ENCODE peak calls at places on chromosome 4, in four cellular contexts. C is K562, J is GM12878, E is WTC11. O is an unnamed sample.
A peak's percentile ranks its signal among the peaks of the same experiment; 100 is the strongest.

GRCh38 chr4:78781925-78782324 is 5.8 kb downstream of the BMP2K start:
- DNase-seq in C (no peak), J (no peak), E (no peak), O (no peak)

GRCh38 chr4:76943790-76944189 is 5.8 kb upstream of the SEPTIN11 start:
- DNase-seq in C (no peak), J (no peak), E (no peak), O (no peak)

GRCh38 chr4:73777612-73778011 is 37.2 kb downstream of the CXCL8 start:
- DNase-seq in C (no peak), J (no peak), E (no peak), O (no peak)

GRCh38 chr4:6893449-6894085 is 16.1 kb upstream of the TBC1D14 start:
- DNase-seq in C (no peak), J (no peak), E (no peak), O (no peak)

GRCh38 chr4:15130441-15130840 is 128.2 kb downstream of the CPEB2 start:
- DNase-seq in C (no peak), J (no peak), E (no peak), O (no peak)

GRCh38 chr4:190015538-190016368 is 11.3 kb downstream of the FRG2 start:
- DNase-seq in C (no peak), J (no peak), E (no peak), O (peak; percentile 9)

GRCh38 chr4:76401654-76402053 is 19.3 kb downstream of the CCDC158 start:
- DNase-seq in C (no peak), J (no peak), E (no peak), O (no peak)

GRCh38 chr4:156829194-156829593 is 142.4 kb downstream of the PDGFC start:
- DNase-seq in C (no peak), J (no peak), E (no peak), O (no peak)

DNA sequence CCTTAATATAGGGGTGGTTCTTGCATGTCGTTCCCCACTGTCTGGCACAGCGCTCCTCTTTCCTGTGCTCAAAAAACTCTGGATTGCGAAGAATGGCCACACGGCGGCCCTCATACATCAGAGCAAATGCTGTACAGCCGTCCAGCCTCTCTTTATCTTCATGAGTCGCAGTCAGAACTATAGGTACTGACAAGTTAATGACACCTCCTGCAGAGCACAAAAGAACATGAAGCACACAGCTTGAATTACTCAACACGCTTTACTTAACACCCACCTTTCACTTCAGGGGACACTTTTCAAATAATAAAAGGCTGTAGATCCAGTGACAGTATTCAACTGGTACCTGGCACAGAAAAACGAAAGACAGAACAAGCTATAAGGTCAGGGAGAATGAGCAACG is 65.3 kb downstream of the PAPSS1 start:
- DNase-seq in C (no peak), J (no peak), E (peak; percentile 13), O (no peak)
- TF ChIP-seq USF1 in C (no peak), J (no peak), E (no peak), O (no peak)

DNA sequence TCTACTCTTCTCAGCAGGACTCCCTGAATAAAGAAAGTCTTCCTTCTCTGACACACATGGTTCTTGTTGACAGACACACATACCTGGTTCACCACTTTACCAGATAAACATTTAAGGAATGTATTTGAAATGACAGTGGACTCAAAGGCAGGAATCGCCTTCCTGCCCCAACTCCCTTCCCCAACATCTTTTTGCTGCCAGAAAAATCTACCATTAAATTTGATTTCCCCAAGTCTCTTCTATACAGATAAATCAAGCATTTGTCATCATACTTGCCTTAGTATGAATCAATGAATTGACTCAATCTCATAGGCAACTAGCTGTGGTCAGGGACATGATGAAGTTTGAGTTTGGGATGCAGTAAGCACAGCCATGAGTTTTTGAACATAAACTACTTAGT is 23.3 kb upstream of the ANXA5 start:
- DNase-seq in C (no peak), J (no peak), E (no peak), O (no peak)
- TF ChIP-seq USF1 in C (no peak), J (no peak), E (no peak), O (no peak)

GRCh38 chr4:110550260-110550659 is 72.6 kb downstream of the PITX2 start:
- DNase-seq in C (no peak), J (no peak), E (no peak), O (no peak)
- TF ChIP-seq USF1 in C (no peak), J (no peak), E (no peak), O (no peak)

DNA sequence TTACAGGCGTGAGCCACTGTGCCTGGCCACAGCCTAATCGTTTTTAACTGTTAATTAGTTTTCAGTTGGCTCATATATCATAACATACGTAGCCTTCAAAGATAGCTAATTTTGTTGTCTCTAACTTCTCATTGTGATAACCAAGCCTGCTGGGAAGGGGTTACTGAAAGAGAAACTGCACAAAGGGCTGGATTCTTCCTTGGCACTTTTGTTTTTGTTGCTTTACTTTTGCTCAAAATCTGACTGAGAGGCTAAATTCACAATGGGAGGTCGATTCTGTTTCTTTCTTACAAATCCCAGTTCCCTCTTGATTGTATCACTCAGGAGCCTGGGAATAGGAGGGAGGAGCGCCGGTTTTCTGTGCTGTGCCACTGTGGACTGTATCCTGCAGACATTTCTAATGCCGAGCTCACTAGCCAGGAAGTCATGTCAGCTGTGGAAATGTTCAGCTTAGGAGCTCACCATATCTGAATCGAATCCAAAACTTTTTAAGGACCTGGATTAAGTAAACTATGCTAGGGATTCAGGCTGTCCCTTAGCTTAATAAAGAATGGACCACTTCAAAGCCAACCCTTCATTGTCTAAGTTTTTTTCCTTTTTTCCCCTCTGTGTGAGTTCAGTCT is 120.5 kb upstream of the FAT1 start:
- DNase-seq in C (no peak), J (no peak), E (no peak), O (no peak)
- TF ChIP-seq USF1 in C (no peak), J (no peak), E (no peak), O (no peak)

GRCh38 chr4:152643153-152644035 is 36.4 kb downstream of the TMEM154 start:
- DNase-seq in C (no peak), J (peak; percentile 75), E (no peak), O (no peak)
- TF ChIP-seq USF1 in C (no peak), J (no peak), E (no peak), O (no peak)

GRCh38 chr4:88215351-88215750 is 56.9 kb upstream of the ABCG2 start:
- DNase-seq in C (no peak), J (no peak), E (no peak), O (no peak)

GRCh38 chr4:88216395-88216794 is 58.0 kb upstream of the ABCG2 start:
- DNase-seq in C (no peak), J (no peak), E (no peak), O (no peak)

GRCh38 chr4:88217169-88217568 is 58.7 kb upstream of the ABCG2 start:
- DNase-seq in C (no peak), J (no peak), E (no peak), O (no peak)

GRCh38 chr4:88219099-88219498 is 60.7 kb upstream of the ABCG2 start:
- DNase-seq in C (peak; percentile 30), J (no peak), E (no peak), O (peak; percentile 44)
- TF ChIP-seq USF1 in C (no peak), J (no peak), E (no peak), O (peak; percentile 9)

DNA sequence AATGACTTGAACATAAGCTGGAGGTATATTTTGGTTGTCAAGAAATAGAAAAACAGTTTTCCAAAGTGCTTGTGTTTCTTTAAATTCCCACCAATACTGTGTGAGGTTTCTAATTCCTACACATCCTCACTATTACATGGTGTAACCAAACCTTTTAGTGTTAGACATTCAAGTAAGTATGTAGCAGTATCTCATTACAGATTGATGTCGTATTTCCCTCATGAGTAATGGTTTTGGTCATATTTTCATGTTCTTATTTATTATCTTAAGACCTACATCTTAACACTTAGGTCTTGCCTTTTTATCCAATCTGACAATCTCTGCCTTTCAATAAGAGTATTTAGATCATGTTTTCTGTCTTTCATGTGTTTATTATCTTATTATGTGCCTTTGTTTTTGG is 253.7 kb upstream of the ANXA10 start:
- DNase-seq in C (no peak), J (no peak), E (no peak), O (no peak)
- TF ChIP-seq USF1 in C (no peak), J (no peak), E (no peak), O (no peak)

GRCh38 chr4:94536049-94536448 is 84.3 kb downstream of the PDLIM5 start:
- DNase-seq in C (peak; percentile 22), J (no peak), E (no peak), O (no peak)
- TF ChIP-seq USF1 in C (no peak), J (no peak), E (no peak), O (no peak)

DNA sequence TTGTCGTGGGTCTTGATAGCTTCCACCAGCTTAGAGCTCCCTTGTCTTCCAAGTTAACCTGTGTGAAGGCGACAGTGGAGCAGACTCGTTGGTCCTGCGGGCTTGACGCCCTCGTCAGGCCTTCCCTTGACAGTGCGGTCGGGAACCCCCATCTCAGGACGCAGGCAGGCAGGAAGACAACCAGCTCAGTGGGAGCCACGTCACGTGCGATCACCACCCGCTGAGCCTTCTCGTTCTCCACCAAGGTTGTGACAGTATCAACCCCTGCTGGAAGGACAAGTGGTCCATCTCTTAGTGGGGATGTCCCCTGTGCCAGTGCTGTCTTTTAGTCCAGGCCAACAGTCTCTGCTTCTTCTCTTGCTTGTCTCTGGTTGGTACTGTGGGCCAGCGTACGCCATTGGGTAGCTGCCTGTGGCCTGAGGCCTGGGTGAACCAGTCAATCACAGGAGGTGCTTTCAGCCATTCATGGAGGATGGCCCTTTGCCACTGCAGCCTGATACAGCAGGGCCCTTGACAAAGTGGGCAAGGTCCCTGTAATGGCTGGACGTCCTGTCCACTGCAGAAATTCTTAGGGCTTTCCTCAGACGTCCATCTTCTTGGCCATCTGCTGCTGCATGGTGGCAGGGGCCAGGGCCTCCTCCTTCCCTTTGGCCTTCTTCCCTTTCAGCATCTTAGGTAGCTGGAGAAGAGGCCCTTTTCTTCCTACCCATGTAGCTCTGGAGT is 31.4 kb downstream of the RGS12 start:
- DNase-seq in C (no peak), J (no peak), E (peak; percentile 78), O (no peak)
- TF ChIP-seq USF1 in C (no peak), J (no peak), E (peak; percentile 83), O (no peak)

GRCh38 chr4:55545133-55545532 is 1.6 kb downstream of the CLOCK start:
- DNase-seq in C (no peak), J (no peak), E (no peak), O (no peak)
- TF ChIP-seq USF1 in C (no peak), J (no peak), E (no peak), O (no peak)

O was measured in SK-N-SH.